ENCODE peak calls at places on chromosomes 1 and 21, in eight cellular contexts. E is lung, A is sigmoid colon, B is stomach, Z is neural crest cell, P is heart left ventricle, C is pancreas, M is fibroblast of the aortic adventitia. N is an unnamed sample.

GRCh38 chr1:51648180-51649109 is 31.6 kb downstream of the OSBPL9 start:
- DNase-seq in E (no peak), A (no peak), B (no peak), Z (no peak), P (no peak), C (no peak), M (peak; percentile 90), N (peak; percentile 24)

GRCh38 chr1:63322944-63323865 is 838 bp downstream of the FOXD3 start:
- DNase-seq in E (no peak), A (peak; percentile 66), B (no peak), Z (peak; percentile 46), P (no peak), C (peak; percentile 20), M (no peak), N (no peak)

GRCh38 chr1:32538887-32539583 is at the start of gene ZBTB8A:
- DNase-seq in E (peak; percentile 47), A (peak; percentile 76), B (peak; percentile 50), Z (peak; percentile 36), P (peak; percentile 35), C (peak; percentile 47), M (peak; percentile 76), N (peak; percentile 71)

GRCh38 chr1:196160066-196160795 is 448.0 kb downstream of the KCNT2 start:
- DNase-seq in E (no peak), A (no peak), B (no peak), Z (no peak), P (no peak), C (no peak), M (peak; percentile 86), N (peak; percentile 95)

GRCh38 chr1:154720328-154721301 is 112.6 kb upstream of the ADAR start:
- DNase-seq in E (no peak), A (peak; percentile 57), B (no peak), Z (no peak), P (no peak), C (no peak), M (no peak), N (no peak)

GRCh38 chr1:197063212-197063611 is 3.8 kb downstream of the F13B start:
- DNase-seq in E (no peak), A (no peak), B (no peak), Z (no peak), P (no peak), C (no peak), M (no peak), N (no peak)

GRCh38 chr1:52996653-52997052 is 65.4 kb upstream of the PODN start:
- DNase-seq in E (no peak), A (no peak), B (no peak), Z (no peak), P (no peak), C (no peak), M (no peak), N (no peak)

GRCh38 chr1:8138673-8139072 is 112.6 kb upstream of the ERRFI1 start:
- DNase-seq in E (no peak), A (no peak), B (no peak), Z (no peak), P (no peak), C (no peak), M (no peak), N (no peak)

GRCh38 chr1:235239821-235240220 is 78.8 kb upstream of the RBM34 start:
- DNase-seq in E (no peak), A (no peak), B (no peak), Z (no peak), P (no peak), C (no peak), M (peak; percentile 25), N (no peak)

GRCh38 chr1:22932803-22933470 is 39.7 kb downstream of the LACTBL1 start:
- DNase-seq in E (no peak), A (peak; percentile 29), B (no peak), Z (no peak), P (no peak), C (no peak), M (no peak), N (no peak)

GRCh38 chr1:30374400-30375070 is 348.9 kb downstream of the MATN1 start:
- DNase-seq in E (no peak), A (peak; percentile 45), B (peak; percentile 16), Z (no peak), P (no peak), C (no peak), M (no peak), N (no peak)

GRCh38 chr1:54619749-54620148 is 3.6 kb downstream of the FAM151A start:
- DNase-seq in E (no peak), A (peak; percentile 44), B (no peak), Z (no peak), P (no peak), C (no peak), M (no peak), N (no peak)

GRCh38 chr1:1627842-1628655 is 3.9 kb upstream of the MMP23B start:
- DNase-seq in E (no peak), A (peak; percentile 65), B (no peak), Z (no peak), P (no peak), C (peak; percentile 35), M (no peak), N (no peak)

GRCh38 chr1:9111357-9111691 is 17.6 kb downstream of the GPR157 start:
- DNase-seq in E (no peak), A (no peak), B (no peak), Z (no peak), P (no peak), C (no peak), M (no peak), N (no peak)

GRCh38 chr1:108691128-108691885 is 803 bp upstream of the PRPF38B start:
- DNase-seq in E (no peak), A (no peak), B (no peak), Z (no peak), P (no peak), C (no peak), M (no peak), N (no peak)

GRCh38 chr1:4585216-4585615 is 69.2 kb upstream of the AJAP1 start:
- DNase-seq in E (no peak), A (no peak), B (no peak), Z (peak; percentile 58), P (no peak), C (peak; percentile 35), M (no peak), N (no peak)

GRCh38 chr1:56409112-56409691 is 170.2 kb downstream of the PLPP3 start:
- DNase-seq in E (peak; percentile 44), A (no peak), B (peak; percentile 77), Z (no peak), P (no peak), C (peak; percentile 60), M (no peak), N (peak; percentile 47)

GRCh38 chr1:21579788-21580187 is 70.6 kb downstream of the ALPL start:
- DNase-seq in E (no peak), A (no peak), B (no peak), Z (no peak), P (no peak), C (no peak), M (no peak), N (no peak)

GRCh38 chr1:77375990-77376389 is 94.2 kb downstream of the AK5 start:
- DNase-seq in E (no peak), A (no peak), B (no peak), Z (no peak), P (no peak), C (no peak), M (no peak), N (no peak)

DNA sequence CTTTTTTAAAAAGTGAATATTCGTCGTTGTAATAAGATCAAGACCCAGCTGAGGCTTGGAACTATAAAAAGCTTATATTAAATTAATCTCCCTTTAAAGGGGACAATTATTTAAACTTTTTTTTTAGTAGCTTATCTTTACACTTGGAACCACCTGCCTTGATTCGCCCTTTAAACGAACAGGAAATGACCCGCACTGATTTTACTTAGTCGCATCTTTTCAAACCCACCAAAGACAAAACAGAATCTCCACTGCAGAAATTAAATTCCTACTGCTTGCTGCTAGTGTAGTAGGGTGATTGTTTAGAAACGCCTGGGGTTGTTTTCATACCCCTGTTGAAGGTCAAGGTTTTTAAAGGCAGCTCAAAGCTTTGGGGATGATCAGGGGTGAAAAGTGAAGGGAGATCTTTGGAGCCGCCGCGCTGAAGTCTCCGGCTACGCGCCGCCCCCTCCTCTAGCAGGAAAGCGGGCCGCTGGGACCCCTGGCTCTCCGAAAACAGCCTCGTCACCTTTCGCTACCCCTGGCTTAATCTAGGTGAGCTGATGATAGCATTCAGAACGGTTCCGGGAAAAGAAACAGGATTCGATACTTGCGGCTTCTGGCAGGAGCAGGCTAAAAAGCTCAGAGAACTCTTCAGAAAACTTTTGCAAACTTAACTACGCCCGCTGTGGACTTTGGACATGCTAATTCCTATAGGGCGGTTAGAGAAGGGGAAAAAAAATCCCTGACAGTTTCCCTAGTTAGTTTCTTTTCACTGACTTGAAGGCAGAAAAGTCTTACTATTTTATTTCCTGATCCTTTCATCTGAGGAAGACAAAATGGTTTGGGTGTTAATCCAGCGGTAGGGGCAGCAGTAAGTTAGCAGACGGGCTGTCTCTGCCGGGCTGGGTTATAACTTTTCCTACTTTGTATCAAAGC is 163.2 kb downstream of the RUNX1 start:
- DNase-seq in E (no peak), A (no peak), B (no peak), Z (no peak), P (no peak), C (no peak), M (no peak), N (peak; percentile 39)
- TF ChIP-seq CTCF in E (no peak), A (no peak), B (no peak), Z (no peak), P (no peak), C (no peak), M (peak; percentile 2), N (no peak)

DNA sequence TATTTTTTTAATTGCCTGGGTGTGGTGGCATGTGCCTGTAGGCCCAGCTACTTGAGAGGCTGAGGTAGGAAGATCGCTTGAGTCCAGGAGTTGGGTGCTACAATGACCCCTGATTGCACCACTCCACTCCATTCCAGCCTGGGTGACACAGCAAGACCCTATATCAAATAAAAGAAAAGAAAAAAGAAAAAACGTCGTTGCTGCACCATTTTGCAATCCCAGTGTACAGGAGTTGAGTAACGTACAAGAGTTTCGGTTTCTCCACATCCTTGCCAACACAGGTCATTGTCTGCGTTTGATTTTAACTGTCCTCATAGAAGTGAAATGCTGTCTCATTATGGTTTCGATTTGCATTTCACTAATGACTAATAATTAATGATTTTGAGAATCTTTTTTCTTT is 7.9 kb downstream of the ZNF684 start:
- DNase-seq in E (no peak), A (no peak), B (no peak), Z (no peak), P (no peak), C (no peak), M (no peak), N (no peak)
- TF ChIP-seq CTCF in E (no peak), A (no peak), B (no peak), Z (no peak), P (no peak), C (no peak), M (no peak), N (no peak)

DNA sequence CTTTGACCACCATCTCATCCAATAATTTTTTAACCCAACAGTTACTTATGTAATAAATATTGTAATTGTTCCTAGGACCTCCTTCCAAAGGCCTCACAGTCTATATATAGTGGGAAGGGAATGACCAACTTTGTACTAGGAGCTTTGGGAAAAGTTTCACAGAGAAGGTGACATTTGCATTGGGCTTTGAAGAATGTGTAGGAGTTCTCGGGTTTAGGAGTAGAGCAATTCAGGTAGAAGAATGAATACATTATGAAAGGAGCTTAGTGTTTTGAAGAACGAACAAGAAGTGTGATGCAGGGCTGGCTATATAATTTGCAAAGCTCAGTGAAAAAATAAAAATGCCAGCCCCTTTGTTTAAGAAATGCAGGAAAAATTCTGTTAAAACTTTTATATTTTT is 330.4 kb upstream of the DEPDC1 start:
- DNase-seq in E (no peak), A (no peak), B (no peak), Z (no peak), P (no peak), C (no peak), M (no peak), N (no peak)
- TF ChIP-seq CTCF in E (no peak), A (no peak), B (no peak), Z (no peak), P (no peak), C (no peak), M (no peak), N (no peak)

GRCh38 chr1:153633747-153634665 is at the start of gene CHTOP:
- DNase-seq in E (peak; percentile 97), A (peak; percentile 99), B (peak; percentile 99), Z (peak; percentile 98), P (peak; percentile 98), C (peak; percentile 97), M (peak; percentile 99), N (peak; percentile 99)
- TF ChIP-seq CTCF in E (no peak), A (no peak), B (no peak), Z (no peak), P (no peak), C (no peak), M (no peak), N (no peak)

N was measured in MCF 10A.